ENCODE peak calls at places on chromosomes 1 and 21, in ten cellular contexts. H is foreskin fibroblast; Y is mesothelial cell of epicardium; C is GM19239; B is amniotic stem cell; S is GM03348; M is Caco-2; A is ELF-1; T is activated CD8-positive, alpha-beta memory T cell treated with anti-CD3 and anti-CD28 coated beads, Interleukin-2, amount 50 U/mL, for 48 hours; V is IMR-90. D is an unnamed sample.

GRCh38 chr1:77874804-77875445 is 13.5 kb upstream of the NEXN start:
- DNase-seq in Y (no peak), T (no peak), A (no peak), S (peak; percentile 17), H (peak; percentile 47), C (no peak), V (peak; percentile 74), M (no peak), B (peak; percentile 26), D (no peak)

GRCh38 chr1:226064816-226065248 is 2.3 kb downstream of the H3-3A start:
- DNase-seq in M (peak; percentile 45), Y (no peak), C (peak; percentile 24), B (peak; percentile 54), V (peak; percentile 72), T (no peak), A (no peak), H (peak; percentile 39), S (peak; percentile 59), D (no peak)

GRCh38 chr1:104132386-104132973 is 382.8 kb downstream of the AMY1C start:
- DNase-seq in H (no peak), S (no peak), Y (no peak), T (no peak), M (peak; percentile 12), C (peak; percentile 1), V (peak; percentile 1), A (peak; percentile 34), B (no peak), D (no peak)

GRCh38 chr21:42010507-42011493 is 640 bp upstream of the ZBTB21 start:
- DNase-seq in C (peak; percentile 29), Y (no peak), B (no peak), H (no peak), T (peak; percentile 67), V (no peak), A (peak; percentile 63), S (peak; percentile 31), M (peak; percentile 60), D (peak; percentile 34)

GRCh38 chr1:208093754-208094719 is 150.1 kb downstream of the PLXNA2 start:
- DNase-seq in Y (peak; percentile 66), H (no peak), V (peak; percentile 58), A (peak; percentile 87), C (peak; percentile 48), B (no peak), S (peak; percentile 75), T (peak; percentile 84), M (peak; percentile 77), D (peak; percentile 30)

GRCh38 chr1:202244841-202245261 is 51.3 kb downstream of the LGR6 start:
- DNase-seq in C (no peak), M (no peak), B (no peak), H (no peak), T (peak; percentile 28), Y (no peak), V (no peak), A (no peak), S (no peak), D (no peak)

GRCh38 chr1:232998138-232998537 is 47.7 kb downstream of the NTPCR start:
- DNase-seq in V (no peak), T (peak; percentile 13), S (no peak), H (no peak), Y (no peak), M (no peak), B (no peak), A (no peak), C (no peak), D (no peak)

GRCh38 chr1:82392946-82393345 is 592.2 kb downstream of the ADGRL2 start:
- DNase-seq in T (no peak), H (no peak), A (no peak), Y (no peak), M (no peak), B (no peak), C (no peak), S (no peak), V (no peak), D (no peak)

GRCh38 chr1:234965128-234965527 is 163.5 kb downstream of the TOMM20 start:
- DNase-seq in A (no peak), Y (no peak), M (no peak), C (no peak), B (no peak), V (no peak), H (no peak), S (no peak), T (peak; percentile 54), D (no peak)

GRCh38 chr1:25944986-25945385 is 38.8 kb upstream of the STMN1 start:
- DNase-seq in Y (no peak), A (no peak), B (no peak), V (peak; percentile 55), S (peak; percentile 22), M (peak; percentile 15), C (no peak), H (peak; percentile 20), T (no peak), D (no peak)

GRCh38 chr1:110647254-110647891 is 27.4 kb downstream of the KCNA3 start:
- DNase-seq in B (no peak), V (peak; percentile 78), Y (no peak), A (no peak), H (peak; percentile 63), T (no peak), C (no peak), M (no peak), S (no peak), D (no peak)

GRCh38 chr1:192573499-192573898 is 2.1 kb upstream of the RGS1 start:
- DNase-seq in V (peak; percentile 82), M (no peak), C (no peak), Y (no peak), A (no peak), B (no peak), H (peak; percentile 63), T (no peak), S (peak; percentile 35), D (no peak)

GRCh38 chr1:228956864-228957263 is 221.6 kb downstream of the RHOU start:
- DNase-seq in B (no peak), Y (no peak), T (no peak), S (no peak), H (no peak), V (peak; percentile 15), C (no peak), M (no peak), A (no peak), D (no peak)

GRCh38 chr1:219563568-219563967 is 49.3 kb downstream of the ZC3H11B start:
- DNase-seq in Y (no peak), M (no peak), S (no peak), A (no peak), T (no peak), H (no peak), C (no peak), V (no peak), B (no peak), D (no peak)

GRCh38 chr1:208247696-208248095 is 3.5 kb upstream of the PLXNA2 start:
- DNase-seq in Y (no peak), H (no peak), T (no peak), C (no peak), A (no peak), S (no peak), V (no peak), B (no peak), M (no peak), D (peak; percentile 23)

GRCh38 chr1:119546641-119547040 is 39.6 kb downstream of the HSD3B1 start:
- DNase-seq in M (no peak), H (no peak), Y (no peak), S (no peak), B (no peak), C (no peak), V (no peak), A (no peak), T (no peak), D (no peak)

GRCh38 chr1:46528297-46528955 is 23.0 kb downstream of the KNCN start:
- DNase-seq in S (peak; percentile 65), A (peak; percentile 34), H (no peak), Y (no peak), C (no peak), B (no peak), T (no peak), V (peak; percentile 22), M (no peak), D (peak; percentile 29)

GRCh38 chr1:20499105-20499504 is 8.8 kb downstream of the MUL1 start:
- DNase-seq in B (no peak), T (no peak), S (no peak), A (no peak), H (no peak), C (no peak), Y (no peak), V (no peak), M (no peak), D (no peak)

GRCh38 chr1:30988045-30988444 is 77.5 kb downstream of the PUM1 start:
- DNase-seq in V (peak; percentile 54), S (no peak), Y (no peak), T (no peak), A (no peak), C (no peak), H (no peak), B (no peak), M (no peak), D (no peak)

GRCh38 chr1:92184632-92185031 is 33.1 kb upstream of the C1orf146 start:
- DNase-seq in M (no peak), A (no peak), C (no peak), Y (no peak), S (peak; percentile 56), B (peak; percentile 18), H (peak; percentile 58), V (peak; percentile 89), T (no peak), D (no peak)

GRCh38 chr1:235138821-235139220 is 10.2 kb upstream of the TOMM20 start:
- DNase-seq in Y (no peak), M (no peak), H (no peak), A (no peak), V (no peak), T (no peak), B (no peak), C (no peak), S (no peak), D (no peak)

GRCh38 chr1:24570265-24571125 is 14.6 kb downstream of the NCMAP start:
- DNase-seq in V (no peak), T (no peak), A (no peak), Y (no peak), M (no peak), B (no peak), S (no peak), H (no peak), C (no peak), D (no peak)

GRCh38 chr21:10430007-10430406 is 91.4 kb upstream of the TPTE start:
- DNase-seq in M (no peak), C (no peak), S (peak; percentile 13), V (no peak), Y (no peak), T (no peak), H (no peak), B (no peak), A (no peak), D (no peak)

GRCh38 chr1:39243302-39243701 is 38.8 kb downstream of the MACF1 start:
- DNase-seq in V (no peak), M (no peak), T (no peak), A (no peak), Y (no peak), B (no peak), S (no peak), H (no peak), C (no peak), D (no peak)

GRCh38 chr1:25074326-25074725 is 144.2 kb upstream of the RUNX3 start:
- DNase-seq in A (no peak), C (no peak), S (no peak), V (no peak), B (no peak), T (no peak), M (no peak), Y (no peak), H (no peak), D (no peak)

GRCh38 chr1:110150330-110151174 is at the start of gene SLC6A17:
- DNase-seq in M (no peak), Y (peak; percentile 59), V (peak; percentile 68), H (peak; percentile 66), S (peak; percentile 82), B (no peak), C (no peak), T (peak; percentile 82), A (peak; percentile 44), D (peak; percentile 37)

GRCh38 chr1:178408869-178409268 is 87.9 kb downstream of the CLEC20A start:
- DNase-seq in V (peak; percentile 8), C (no peak), S (no peak), T (no peak), M (no peak), Y (no peak), H (no peak), B (no peak), A (no peak), D (no peak)

GRCh38 chr21:37503848-37504467 is 137.4 kb downstream of the DYRK1A start:
- DNase-seq in S (peak; percentile 23), V (peak; percentile 87), B (peak; percentile 27), M (no peak), A (no peak), T (no peak), C (no peak), Y (no peak), H (peak; percentile 50), D (no peak)

D was measured in nucleus accumbens.